ENCODE peak calls at places on chromosomes 13 and 19, in four cellular contexts. A is K562, K is GM12891, R is HL-60. U is an unnamed sample.

GRCh38 chr19:52492201-52492960 is 35.1 kb upstream of the ZNF808 start:
- DNase-seq in R (no peak), K (no peak), A (peak), U (no peak)

GRCh38 chr19:35533822-35534521 is 716 bp downstream of the GAPDHS start:
- DNase-seq in R (peak), K (peak), A (peak), U (no peak)

GRCh38 chr13:46961719-46962118 is 64.9 kb upstream of the HTR2A start:
- DNase-seq in A (peak), K (peak), R (peak), U (peak)

GRCh38 chr13:46668302-46668720 is 115.3 kb downstream of the LRCH1 start:
- DNase-seq in A (no peak), R (peak), K (no peak), U (no peak)

GRCh38 chr19:1001538-1002166 is 1.4 kb downstream of the GRIN3B start:
- DNase-seq in A (peak), R (peak), K (peak), U (no peak)

GRCh38 chr13:100510208-100510997 is 78.2 kb downstream of the GGACT start:
- DNase-seq in R (no peak), K (no peak), A (no peak), U (no peak)

GRCh38 chr13:31138515-31138914 is 23.2 kb downstream of the HSPH1 start:
- DNase-seq in A (no peak), K (no peak), R (no peak), U (no peak)

GRCh38 chr13:67383358-67383757 is 153.2 kb upstream of the PCDH9 start:
- DNase-seq in A (no peak), R (no peak), K (no peak), U (no peak)

GRCh38 chr19:2652504-2653099 is 49.9 kb downstream of the GNG7 start:
- DNase-seq in R (no peak), K (no peak), A (no peak), U (no peak)

GRCh38 chr19:16336571-16336970 is 11.9 kb downstream of the KLF2 start:
- DNase-seq in K (no peak), A (no peak), R (no peak), U (no peak)

GRCh38 chr13:53052675-53053074 is 24.1 kb downstream of the OLFM4 start:
- DNase-seq in K (no peak), A (no peak), R (no peak), U (no peak)

GRCh38 chr13:81872581-81872980 is 1531.7 kb upstream of the SPRY2 start:
- DNase-seq in A (no peak), R (peak), K (no peak), U (no peak)

GRCh38 chr13:22839554-22840286 is 341.1 kb upstream of the SGCG start:
- DNase-seq in K (no peak), R (no peak), A (peak), U (no peak)

GRCh38 chr19:57820599-57820998 is 5.9 kb upstream of the ZNF552 start:
- DNase-seq in A (no peak), R (no peak), K (no peak), U (no peak)

GRCh38 chr13:83057119-83057518 is 825.2 kb downstream of the SLITRK1 start:
- DNase-seq in R (no peak), K (no peak), A (no peak), U (no peak)

GRCh38 chr13:112850273-112850672 is 118.7 kb upstream of the MCF2L start:
- DNase-seq in R (no peak), A (no peak), K (no peak), U (no peak)

GRCh38 chr19:55461974-55462628 is 659 bp upstream of the ISOC2 start:
- DNase-seq in K (no peak), A (peak), R (no peak), U (no peak)

GRCh38 chr19:55459551-55459949 is 1.9 kb downstream of the ISOC2 start:
- DNase-seq in R (no peak), A (no peak), K (no peak), U (no peak)

GRCh38 chr19:55459950-55460657 is 1.3 kb downstream of the ISOC2 start:
- DNase-seq in A (peak), R (no peak), K (no peak), U (no peak)

GRCh38 chr19:55461259-55461973 is at the start of gene ISOC2:
- DNase-seq in K (peak), A (peak), R (peak), U (peak)

GRCh38 chr19:55460670-55461258 is 678 bp downstream of the ISOC2 start:
- DNase-seq in R (peak), A (peak), K (no peak), U (no peak)
- TF ChIP-seq SPI1 in R (no peak), A (peak), K (no peak), U (no peak)

GRCh38 chr13:35716644-35717170 is 240.2 kb upstream of the MAB21L1 start:
- DNase-seq in K (no peak), R (no peak), A (no peak), U (no peak)

GRCh38 chr13:35714096-35714495 is 237.6 kb upstream of the MAB21L1 start:
- DNase-seq in K (no peak), A (no peak), R (no peak), U (no peak)

GRCh38 chr13:35712907-35713685 is 236.6 kb upstream of the MAB21L1 start:
- DNase-seq in R (no peak), K (no peak), A (no peak), U (no peak)

GRCh38 chr13:35716186-35716585 is 239.7 kb upstream of the MAB21L1 start:
- DNase-seq in K (no peak), R (no peak), A (no peak), U (no peak)

GRCh38 chr13:35714588-35714987 is 238.1 kb upstream of the MAB21L1 start:
- DNase-seq in A (no peak), R (no peak), K (no peak), U (no peak)
- TF ChIP-seq SPI1 in A (no peak), R (no peak), K (no peak), U (no peak)

GRCh38 chr19:6766357-6767080 is 716 bp downstream of the SH2D3A start:
- DNase-seq in A (peak), R (no peak), K (no peak), U (no peak)
- TF ChIP-seq SPI1 in A (no peak), R (no peak), K (no peak), U (no peak)

DNA sequence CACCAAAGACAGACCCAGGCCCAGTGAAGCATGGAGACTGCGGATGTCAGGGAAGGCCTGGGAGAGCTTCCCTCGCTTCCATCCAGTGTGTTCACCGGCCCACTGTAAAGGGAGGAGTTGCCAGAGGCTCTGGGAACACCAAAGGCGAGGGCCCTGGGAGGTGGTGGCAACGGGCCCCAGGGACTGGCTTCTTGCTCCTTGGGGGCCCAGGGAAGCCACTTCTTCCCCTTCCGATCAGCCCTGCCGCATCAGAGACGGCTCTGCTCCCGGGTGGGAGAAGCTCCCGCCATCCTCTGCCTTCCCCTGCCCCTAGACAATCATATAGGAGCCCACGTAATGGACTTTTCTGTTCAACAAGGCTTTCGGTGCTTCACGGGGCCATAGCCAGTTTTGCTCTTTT is 83.4 kb upstream of the GPR183 start:
- DNase-seq in A (no peak), R (no peak), K (no peak), U (no peak)
- TF ChIP-seq SPI1 in A (no peak), R (no peak), K (no peak), U (no peak)

GRCh38 chr19:8115805-8116396 is 33.5 kb downstream of the FBN3 start:
- DNase-seq in R (no peak), A (no peak), K (no peak), U (no peak)
- TF ChIP-seq SPI1 in R (no peak), A (no peak), K (no peak), U (no peak)

DNA sequence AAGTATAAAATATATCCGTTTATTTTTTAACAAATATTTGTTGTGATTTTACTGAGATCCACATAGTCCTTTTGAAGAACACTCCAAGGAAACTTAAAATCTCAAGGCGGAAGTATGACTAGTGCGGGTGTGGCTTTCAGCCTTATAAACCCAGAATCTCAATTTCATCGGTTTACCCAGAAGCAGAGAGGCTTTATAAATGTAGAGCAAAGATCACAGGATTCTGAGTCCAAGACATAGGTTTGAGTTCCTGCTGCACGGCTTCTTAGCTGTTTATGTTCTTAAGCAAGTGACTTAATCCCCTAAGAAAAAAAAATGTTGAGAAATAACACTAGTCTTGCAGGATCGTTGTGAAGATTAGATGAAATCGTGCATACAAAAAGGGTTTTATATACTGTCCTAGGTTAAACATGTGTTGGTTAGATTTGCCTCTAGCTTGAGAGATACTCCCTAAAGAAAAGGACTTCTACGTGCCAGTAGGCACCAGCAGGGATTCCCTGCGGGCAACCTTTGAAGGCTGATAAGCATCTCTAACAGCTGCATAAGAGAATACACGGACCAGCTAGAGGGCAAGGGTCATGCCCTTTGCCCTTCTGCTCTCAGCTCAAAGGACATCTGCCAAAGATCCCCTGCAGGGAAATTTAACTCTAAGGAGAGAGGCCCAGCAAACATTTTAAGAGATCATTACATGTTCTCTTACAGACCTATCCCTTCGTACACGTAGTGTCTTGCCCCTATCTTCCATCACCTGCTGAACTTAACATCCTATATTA is 130.4 kb upstream of the MIR17HG start:
- DNase-seq in K (no peak), R (no peak), A (no peak), U (no peak)
- TF ChIP-seq SPI1 in K (no peak), R (no peak), A (no peak), U (no peak)

U was measured in GM12878.